ENCODE peak calls at places on chromosomes 12 and 14, in nine cellular contexts. One of them, this sample, is unnamed. For H3K4me1, the result is how much of the 10 kb centered on the place peaks cover.

GRCh38 chr14:54261283-54261682 is 135.5 kb upstream of the CDKN3 start:
- DNase-seq in heart left ventricle: no peak
- DNase-seq in uterus: no peak
- DNase-seq in CD8-positive, alpha-beta T cell: no peak
- DNase-seq in HepG2: no peak
- DNase-seq in OCI-LY7: no peak
- DNase-seq in psoas muscle: no peak
- DNase-seq in left lung: no peak
- DNase-seq in A549: no peak
- DNase-seq in this sample: no peak

GRCh38 chr14:89293349-89293916 is 123.6 kb downstream of the FOXN3 start:
- DNase-seq in heart left ventricle: no peak
- DNase-seq in uterus: no peak
- DNase-seq in left lung: no peak
- DNase-seq in CD8-positive, alpha-beta T cell: no peak
- DNase-seq in HepG2: no peak
- DNase-seq in A549: no peak
- DNase-seq in psoas muscle: no peak
- DNase-seq in OCI-LY7: no peak
- DNase-seq in this sample: no peak

GRCh38 chr14:92412912-92413311 is 89.9 kb downstream of the SLC24A4 start:
- DNase-seq in psoas muscle: no peak
- DNase-seq in OCI-LY7: no peak
- DNase-seq in A549: no peak
- DNase-seq in uterus: no peak
- DNase-seq in HepG2: no peak
- DNase-seq in heart left ventricle: no peak
- DNase-seq in CD8-positive, alpha-beta T cell: no peak
- DNase-seq in left lung: no peak
- DNase-seq in this sample: no peak

GRCh38 chr12:6631549-6631961 is 4.2 kb downstream of the LPAR5 start:
- DNase-seq in uterus: no peak
- DNase-seq in psoas muscle: no peak
- DNase-seq in heart left ventricle: no peak
- DNase-seq in A549: no peak
- DNase-seq in CD8-positive, alpha-beta T cell: peak
- DNase-seq in HepG2: no peak
- DNase-seq in OCI-LY7: peak
- DNase-seq in left lung: no peak
- DNase-seq in this sample: no peak

GRCh38 chr14:93669632-93670031 is 118.7 kb downstream of the PRIMA1 start:
- DNase-seq in OCI-LY7: no peak
- DNase-seq in left lung: no peak
- DNase-seq in A549: no peak
- DNase-seq in uterus: no peak
- DNase-seq in CD8-positive, alpha-beta T cell: no peak
- DNase-seq in psoas muscle: no peak
- DNase-seq in HepG2: no peak
- DNase-seq in heart left ventricle: no peak
- DNase-seq in this sample: no peak

GRCh38 chr12:8564656-8565055 is 24.0 kb upstream of the CLEC4E start:
- DNase-seq in CD8-positive, alpha-beta T cell: no peak
- DNase-seq in A549: no peak
- DNase-seq in uterus: no peak
- DNase-seq in HepG2: no peak
- DNase-seq in heart left ventricle: no peak
- DNase-seq in OCI-LY7: no peak
- DNase-seq in psoas muscle: no peak
- DNase-seq in left lung: no peak
- DNase-seq in this sample: no peak

GRCh38 chr14:56087824-56088571 is 30.2 kb upstream of the PELI2 start:
- DNase-seq in CD8-positive, alpha-beta T cell: no peak
- DNase-seq in OCI-LY7: no peak
- DNase-seq in A549: no peak
- DNase-seq in psoas muscle: no peak
- DNase-seq in HepG2: no peak
- DNase-seq in heart left ventricle: no peak
- DNase-seq in left lung: no peak
- DNase-seq in uterus: no peak
- DNase-seq in this sample: no peak

GRCh38 chr12:24728366-24728765 is 220.5 kb downstream of the BCAT1 start:
- DNase-seq in A549: peak
- DNase-seq in heart left ventricle: no peak
- DNase-seq in psoas muscle: no peak
- DNase-seq in left lung: no peak
- DNase-seq in HepG2: peak
- DNase-seq in CD8-positive, alpha-beta T cell: no peak
- DNase-seq in OCI-LY7: peak
- DNase-seq in uterus: no peak
- DNase-seq in this sample: no peak

GRCh38 chr12:11881835-11882234 is 188.9 kb upstream of the BCL2L14 start:
- DNase-seq in HepG2: peak
- DNase-seq in CD8-positive, alpha-beta T cell: no peak
- DNase-seq in heart left ventricle: no peak
- DNase-seq in left lung: no peak
- DNase-seq in uterus: no peak
- DNase-seq in psoas muscle: no peak
- DNase-seq in OCI-LY7: no peak
- DNase-seq in A549: no peak
- DNase-seq in this sample: no peak

GRCh38 chr12:74424778-74425177 is 112.9 kb upstream of the ATXN7L3B start:
- DNase-seq in heart left ventricle: no peak
- DNase-seq in OCI-LY7: no peak
- DNase-seq in uterus: no peak
- DNase-seq in HepG2: peak
- DNase-seq in A549: no peak
- DNase-seq in CD8-positive, alpha-beta T cell: no peak
- DNase-seq in left lung: no peak
- DNase-seq in psoas muscle: no peak
- DNase-seq in this sample: no peak

GRCh38 chr12:104738841-104739642 is 219.0 kb downstream of the SLC41A2 start:
- DNase-seq in psoas muscle: no peak
- DNase-seq in CD8-positive, alpha-beta T cell: no peak
- DNase-seq in left lung: no peak
- DNase-seq in heart left ventricle: no peak
- DNase-seq in HepG2: no peak
- DNase-seq in uterus: no peak
- DNase-seq in A549: no peak
- DNase-seq in OCI-LY7: no peak
- DNase-seq in this sample: no peak

GRCh38 chr12:82144505-82144904 is 213.7 kb downstream of the CCDC59 start:
- DNase-seq in uterus: no peak
- DNase-seq in A549: no peak
- DNase-seq in OCI-LY7: no peak
- DNase-seq in HepG2: no peak
- DNase-seq in heart left ventricle: no peak
- DNase-seq in CD8-positive, alpha-beta T cell: no peak
- DNase-seq in left lung: no peak
- DNase-seq in psoas muscle: no peak
- DNase-seq in this sample: no peak

DNA sequence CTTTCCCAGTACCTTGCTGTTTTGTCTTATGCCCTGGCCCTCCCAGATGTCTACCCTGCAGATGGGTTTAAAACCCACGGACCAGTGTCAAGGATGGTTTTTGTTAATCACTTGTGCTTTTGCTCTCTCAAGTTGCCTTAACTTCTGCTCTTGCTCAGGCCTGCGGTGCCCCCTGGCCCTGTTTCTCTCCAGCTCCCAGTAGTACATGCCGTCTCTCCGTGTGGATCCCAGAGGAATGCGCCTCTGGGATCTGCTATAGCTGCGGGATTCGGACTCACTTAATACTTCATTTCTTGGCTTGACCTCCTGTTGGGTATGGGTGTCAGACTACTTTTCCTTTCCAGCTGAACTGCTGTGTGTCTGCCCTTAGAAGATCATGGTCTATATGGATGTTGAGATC is 14.5 kb downstream of the PLEKHG3 start:
- DNase-seq in A549: no peak
- DNase-seq in CD8-positive, alpha-beta T cell: no peak
- DNase-seq in psoas muscle: no peak
- DNase-seq in uterus: peak
- DNase-seq in heart left ventricle: no peak
- DNase-seq in OCI-LY7: no peak
- DNase-seq in left lung: no peak
- DNase-seq in HepG2: no peak
- DNase-seq in this sample: no peak
- H3K4me1 ChIP-seq in A549: half or more
- H3K4me1 ChIP-seq in CD8-positive, alpha-beta T cell: under half
- H3K4me1 ChIP-seq in psoas muscle: under half
- H3K4me1 ChIP-seq in uterus: under half
- H3K4me1 ChIP-seq in heart left ventricle: half or more
- H3K4me1 ChIP-seq in OCI-LY7: under half
- H3K4me1 ChIP-seq in left lung: under half
- H3K4me1 ChIP-seq in HepG2: under half
- H3K4me1 ChIP-seq in this sample: half or more

DNA sequence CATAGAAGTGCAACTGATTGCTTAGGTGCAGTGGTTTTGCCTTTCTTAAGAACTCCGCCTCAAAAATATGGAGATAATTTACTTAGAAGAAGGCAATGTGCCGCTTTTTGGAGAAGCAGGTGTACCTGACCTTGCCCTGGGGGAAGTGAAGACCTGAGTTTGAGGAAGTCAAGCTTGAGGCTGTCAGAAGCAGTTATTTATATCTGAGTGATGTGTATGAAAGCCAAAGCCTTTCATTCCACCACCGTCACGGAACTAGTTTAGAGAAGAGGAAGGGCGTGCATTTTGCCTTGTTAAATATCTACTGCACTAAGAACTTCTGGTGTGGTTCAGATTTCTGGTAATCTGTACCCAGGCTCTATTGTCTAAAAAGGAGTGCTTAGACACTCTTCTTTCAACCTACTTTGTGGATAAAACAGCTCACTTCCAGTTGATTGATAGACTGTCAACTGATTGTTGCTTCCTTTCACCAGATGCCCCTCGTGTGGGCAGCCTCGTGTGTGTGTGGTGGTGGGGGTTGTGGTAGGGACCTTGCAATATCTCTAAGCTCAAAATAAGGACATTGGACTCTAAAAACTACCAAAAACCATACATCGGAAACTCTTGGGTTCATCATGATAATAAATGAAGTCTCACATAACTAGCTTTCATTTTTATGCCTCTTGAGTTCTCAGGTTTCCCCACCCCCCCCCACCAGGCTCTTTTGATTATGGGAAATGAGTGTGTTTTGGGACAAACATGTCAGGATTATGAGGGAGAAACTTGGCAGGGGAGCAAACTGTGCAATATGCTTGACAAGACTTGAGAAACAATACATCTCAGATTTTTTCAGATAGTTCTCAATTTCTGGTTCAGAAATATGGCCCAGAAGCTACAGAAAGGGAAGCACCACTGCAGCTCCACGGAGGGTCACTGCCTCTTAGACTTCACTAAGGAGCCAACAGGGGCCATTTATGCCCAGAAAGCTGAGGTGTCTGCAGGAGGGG is 78.6 kb downstream of the ARF6 start:
- DNase-seq in left lung: no peak
- DNase-seq in A549: no peak
- DNase-seq in HepG2: no peak
- DNase-seq in uterus: no peak
- DNase-seq in heart left ventricle: no peak
- DNase-seq in CD8-positive, alpha-beta T cell: peak
- DNase-seq in OCI-LY7: peak
- DNase-seq in psoas muscle: no peak
- DNase-seq in this sample: no peak
- H3K4me3 ChIP-seq in left lung: no peak
- H3K4me3 ChIP-seq in A549: no peak
- H3K4me3 ChIP-seq in HepG2: no peak
- H3K4me3 ChIP-seq in uterus: no peak
- H3K4me3 ChIP-seq in heart left ventricle: no peak
- H3K4me3 ChIP-seq in CD8-positive, alpha-beta T cell: peak
- H3K4me3 ChIP-seq in OCI-LY7: peak
- H3K4me3 ChIP-seq in psoas muscle: peak
- H3K4me3 ChIP-seq in this sample: no peak

DNA sequence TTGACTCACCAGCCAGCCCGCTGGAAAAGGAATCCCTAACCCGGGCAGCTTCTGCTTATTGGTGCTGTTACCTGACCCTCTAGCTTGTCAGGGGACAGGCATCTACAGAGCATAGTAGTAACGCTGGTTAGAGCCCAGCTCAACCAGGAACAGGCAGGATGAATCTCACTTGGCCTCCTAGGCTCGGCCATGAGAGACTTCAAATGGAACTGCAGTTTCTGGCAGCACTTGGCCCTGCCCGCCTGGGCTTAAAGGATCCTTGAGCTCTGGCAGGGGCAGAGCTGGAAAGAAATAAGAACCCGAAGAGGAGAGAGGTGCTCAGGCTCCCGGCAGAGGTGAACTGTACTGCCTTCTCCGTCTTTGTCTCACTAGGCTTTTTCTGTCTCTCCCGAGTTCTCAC is 2.3 kb upstream of the LHX5 start:
- DNase-seq in uterus: no peak
- DNase-seq in OCI-LY7: no peak
- DNase-seq in A549: no peak
- DNase-seq in heart left ventricle: no peak
- DNase-seq in psoas muscle: no peak
- DNase-seq in left lung: no peak
- DNase-seq in CD8-positive, alpha-beta T cell: no peak
- DNase-seq in HepG2: no peak
- DNase-seq in this sample: no peak
- H3K4me1 ChIP-seq in uterus: under half
- H3K4me1 ChIP-seq in OCI-LY7: under half
- H3K4me1 ChIP-seq in A549: under half
- H3K4me1 ChIP-seq in heart left ventricle: under half
- H3K4me1 ChIP-seq in psoas muscle: under half
- H3K4me1 ChIP-seq in left lung: under half
- H3K4me1 ChIP-seq in CD8-positive, alpha-beta T cell: under half
- H3K4me1 ChIP-seq in HepG2: under half
- H3K4me1 ChIP-seq in this sample: under half

DNA sequence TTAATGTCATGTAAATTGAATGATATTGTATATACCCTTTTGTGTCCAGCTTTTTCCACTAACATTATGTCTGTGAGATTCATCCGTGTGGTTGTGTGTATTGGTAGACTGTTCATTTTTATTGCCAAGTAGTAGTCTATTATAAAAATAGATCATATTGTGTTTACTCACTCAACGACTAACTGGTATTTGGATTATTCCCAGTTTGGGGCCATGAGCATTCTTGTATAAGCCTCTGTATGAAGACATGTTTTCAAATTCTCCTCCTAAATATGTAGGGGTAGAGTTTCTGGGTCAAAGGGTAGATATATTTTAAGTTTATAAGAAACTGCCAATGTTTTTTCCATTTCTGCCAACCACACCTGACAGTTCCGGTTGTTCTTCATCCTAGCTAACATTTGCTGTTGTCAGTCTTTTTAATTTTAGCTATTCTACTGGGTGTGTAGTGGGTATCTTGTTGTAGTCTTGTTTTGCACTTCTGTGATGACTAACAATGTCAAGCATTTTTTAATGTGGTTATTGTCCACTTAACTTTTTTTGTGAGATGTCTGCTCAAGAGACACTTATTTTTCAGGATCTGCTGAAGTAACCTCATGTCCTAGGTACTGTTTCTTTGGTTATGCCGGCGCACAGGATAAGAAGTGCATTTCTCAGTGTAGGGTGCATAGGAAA is 93.2 kb downstream of the DACT1 start:
- DNase-seq in psoas muscle: no peak
- DNase-seq in uterus: no peak
- DNase-seq in OCI-LY7: no peak
- DNase-seq in CD8-positive, alpha-beta T cell: no peak
- DNase-seq in left lung: no peak
- DNase-seq in A549: no peak
- DNase-seq in heart left ventricle: no peak
- DNase-seq in HepG2: no peak
- DNase-seq in this sample: no peak
- H3K4me3 ChIP-seq in psoas muscle: no peak
- H3K4me3 ChIP-seq in uterus: no peak
- H3K4me3 ChIP-seq in OCI-LY7: no peak
- H3K4me3 ChIP-seq in CD8-positive, alpha-beta T cell: no peak
- H3K4me3 ChIP-seq in left lung: no peak
- H3K4me3 ChIP-seq in A549: no peak
- H3K4me3 ChIP-seq in heart left ventricle: no peak
- H3K4me3 ChIP-seq in HepG2: no peak
- H3K4me3 ChIP-seq in this sample: no peak